ENCODE peak calls at places on chromosomes 12 and 14, in four cellular contexts. C is Calu3; D is heart left ventricle; Y is CD4-positive, alpha-beta T cell. H is an unnamed sample.

GRCh38 chr12:87930033-87930432 is 99.2 kb downstream of the C12orf50 start:
- DNase-seq in C (no peak), D (no peak), Y (no peak), H (peak)

GRCh38 chr14:30312214-30312613 is 246.7 kb upstream of the G2E3 start:
- DNase-seq in C (no peak), D (no peak), Y (no peak), H (no peak)

GRCh38 chr14:81561084-81561775 is 27.6 kb upstream of the SEL1L start:
- DNase-seq in C (no peak), D (no peak), Y (no peak), H (no peak)

GRCh38 chr14:53946404-53947400 is 9.9 kb downstream of the BMP4 start:
- DNase-seq in C (no peak), D (no peak), Y (no peak), H (no peak)

GRCh38 chr12:8644345-8645248 is 18.0 kb downstream of the MFAP5 start:
- DNase-seq in C (no peak), D (no peak), Y (peak), H (no peak)

GRCh38 chr12:58775396-58775795 is 144.9 kb downstream of the LRIG3 start:
- DNase-seq in C (no peak), D (no peak), Y (no peak), H (no peak)

GRCh38 chr12:62629971-62630739 is 163.5 kb downstream of the MON2 start:
- DNase-seq in C (no peak), D (no peak), Y (no peak), H (no peak)

GRCh38 chr12:52907092-52907810 is 2.4 kb upstream of the KRT8 start:
- DNase-seq in C (peak), D (no peak), Y (no peak), H (no peak)

GRCh38 chr12:123748171-123748570 is 13.9 kb upstream of the DNAH10 start:
- DNase-seq in C (no peak), D (no peak), Y (no peak), H (no peak)

GRCh38 chr14:50489851-50490250 is 42.5 kb downstream of the MAP4K5 start:
- DNase-seq in C (no peak), D (no peak), Y (no peak), H (no peak)

GRCh38 chr14:95683793-95684192 is 2.4 kb upstream of the TCL1B start:
- DNase-seq in C (peak), D (no peak), Y (no peak), H (no peak)

GRCh38 chr12:93777249-93777648 is 100.1 kb downstream of the CRADD start:
- DNase-seq in C (no peak), D (peak), Y (no peak), H (peak)

GRCh38 chr12:47885012-47885501 is 19.7 kb downstream of the VDR start:
- DNase-seq in C (no peak), D (no peak), Y (no peak), H (no peak)

GRCh38 chr12:14554281-14555008 is 13.2 kb downstream of the PLBD1 start:
- DNase-seq in C (peak), D (peak), Y (no peak), H (peak)

GRCh38 chr12:83432176-83432719 is 745.5 kb downstream of the TMTC2 start:
- DNase-seq in C (no peak), D (no peak), Y (no peak), H (no peak)
- TF ChIP-seq CTCF in C (no peak), D (no peak), Y (no peak), H (no peak)

DNA sequence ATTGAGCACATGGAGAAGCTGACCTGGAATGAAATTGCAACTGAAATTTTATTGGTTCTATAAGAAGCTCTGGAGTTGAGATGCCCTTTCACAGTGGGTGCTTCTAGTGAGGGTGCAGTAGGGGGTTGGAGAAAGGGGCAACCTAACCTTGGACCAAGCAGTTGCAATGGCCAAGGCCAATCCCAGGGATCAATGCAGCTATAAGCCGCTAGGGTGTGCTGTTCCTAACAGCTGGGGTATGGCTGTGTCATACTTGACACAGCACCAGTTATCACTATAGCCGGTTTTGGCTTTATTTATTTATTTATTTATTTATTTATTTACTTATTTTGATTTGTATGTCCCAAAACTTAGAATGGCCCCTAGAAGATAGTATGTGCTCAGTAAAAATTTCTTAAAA is 505.9 kb downstream of the FLRT2 start:
- DNase-seq in C (no peak), D (no peak), Y (no peak), H (peak)
- TF ChIP-seq CTCF in C (no peak), D (no peak), Y (no peak), H (peak)

DNA sequence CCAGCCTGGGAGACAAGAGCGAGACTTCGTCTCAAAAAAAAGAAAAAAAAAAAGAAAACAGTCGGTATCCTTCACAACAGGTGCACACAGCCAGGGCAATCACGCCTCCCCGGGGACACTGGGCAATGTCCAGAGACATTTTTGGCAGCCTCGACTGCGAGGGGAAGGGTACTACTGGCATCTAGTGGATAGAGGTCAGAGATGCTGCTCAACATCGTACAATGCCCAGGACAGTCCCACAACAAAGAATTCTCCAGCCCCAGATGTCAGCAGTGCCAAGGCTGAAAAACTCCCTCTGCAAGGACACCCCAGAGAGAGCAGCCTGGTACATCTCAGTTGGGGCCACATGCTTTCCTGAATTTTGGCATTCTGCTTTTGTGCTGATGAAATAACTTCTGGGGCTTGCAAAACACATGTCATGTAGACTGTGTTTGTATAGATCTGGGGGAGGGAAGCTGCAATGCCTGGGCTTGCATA is 21.5 kb downstream of the ALDH2 start:
- DNase-seq in C (peak), D (peak), Y (no peak), H (peak)
- TF ChIP-seq CTCF in C (no peak), D (peak), Y (no peak), H (peak)

DNA sequence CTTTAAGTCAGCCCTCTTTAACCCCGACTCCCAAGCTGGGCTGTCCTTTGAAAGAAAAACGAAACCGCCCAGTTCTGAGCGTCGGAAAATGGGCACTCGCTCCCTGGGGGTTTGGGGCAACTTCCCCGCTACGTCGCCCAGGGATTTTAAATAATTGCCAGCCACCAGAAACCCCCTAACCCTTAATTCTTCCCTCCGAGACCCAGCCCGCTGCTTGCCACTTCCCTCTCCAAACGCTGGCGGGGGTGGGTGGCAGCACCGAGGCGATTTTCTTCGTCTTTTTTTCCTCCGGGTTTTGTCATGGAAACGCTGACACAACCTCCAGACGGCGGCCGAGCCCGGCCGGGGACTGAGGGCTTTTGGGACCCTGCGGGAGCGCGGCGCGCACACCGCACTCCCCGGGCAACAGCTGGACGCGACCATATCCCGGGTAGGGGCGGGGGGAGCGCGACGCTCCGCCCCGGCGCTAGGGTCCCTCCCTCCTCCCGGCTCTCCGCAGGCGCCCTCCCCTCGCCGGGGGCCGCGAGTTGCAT is at the start of gene CHST11:
- DNase-seq in C (peak), D (peak), Y (peak), H (peak)
- TF ChIP-seq CTCF in C (no peak), D (peak), Y (no peak), H (peak)

DNA sequence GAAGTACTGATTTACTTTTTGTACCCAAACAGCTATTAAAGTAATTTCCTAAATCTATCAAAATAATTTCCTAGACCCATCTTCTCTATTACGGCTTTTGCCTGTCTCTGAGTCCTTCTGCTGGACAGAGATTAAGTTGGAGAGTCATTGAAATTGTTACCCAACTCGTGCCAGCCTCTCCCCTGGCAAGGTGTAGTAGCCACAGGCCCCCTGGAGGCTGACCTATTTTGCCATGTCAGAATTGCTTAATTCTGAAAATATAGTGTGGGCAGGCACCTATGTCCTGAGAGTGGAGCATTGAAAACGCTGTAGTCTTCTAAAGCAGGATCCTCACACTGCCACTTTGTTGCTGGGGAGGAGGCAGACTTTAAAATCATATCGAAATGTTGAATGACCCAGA is 308.2 kb downstream of the GLT1D1 start:
- DNase-seq in C (no peak), D (no peak), Y (no peak), H (no peak)
- TF ChIP-seq CTCF in C (no peak), D (no peak), Y (no peak), H (no peak)